ENCODE peak calls at places on chromosomes 6 and 20, in ten cellular contexts. One of them, this sample, is unnamed.

GRCh38 chr6:69843189-69843588 is 23.2 kb upstream of the COL19A1 start:
- DNase-seq in cardiac fibroblast: no peak
- DNase-seq in T-helper 1 cell: no peak
- DNase-seq in ELR: no peak
- DNase-seq in astrocyte of the cerebellum: no peak
- DNase-seq in stimulated activated naive CD4-positive, alpha-beta T cell: no peak
- DNase-seq in effector memory CD8-positive, alpha-beta T cell: no peak
- DNase-seq in NCI-H1092: no peak
- DNase-seq in T-cell: no peak
- DNase-seq in activated effector memory CD4-positive, alpha-beta T cell treated with anti-CD3 and anti-CD28 coated beads, Interleukin-2, amount 50 U/mL, for 16 hours: no peak
- DNase-seq in this sample: no peak

GRCh38 chr6:150439373-150439772 is 70.6 kb downstream of the IYD start:
- DNase-seq in cardiac fibroblast: no peak
- DNase-seq in T-helper 1 cell: no peak
- DNase-seq in ELR: no peak
- DNase-seq in astrocyte of the cerebellum: no peak
- DNase-seq in stimulated activated naive CD4-positive, alpha-beta T cell: no peak
- DNase-seq in effector memory CD8-positive, alpha-beta T cell: no peak
- DNase-seq in NCI-H1092: no peak
- DNase-seq in T-cell: no peak
- DNase-seq in activated effector memory CD4-positive, alpha-beta T cell treated with anti-CD3 and anti-CD28 coated beads, Interleukin-2, amount 50 U/mL, for 16 hours: no peak
- DNase-seq in this sample: no peak

GRCh38 chr6:128515550-128516513 is 4.6 kb downstream of the PTPRK start:
- DNase-seq in cardiac fibroblast: peak; percentile 63
- DNase-seq in T-helper 1 cell: no peak
- DNase-seq in ELR: peak; percentile 54
- DNase-seq in astrocyte of the cerebellum: no peak
- DNase-seq in stimulated activated naive CD4-positive, alpha-beta T cell: no peak
- DNase-seq in effector memory CD8-positive, alpha-beta T cell: no peak
- DNase-seq in NCI-H1092: no peak
- DNase-seq in T-cell: no peak
- DNase-seq in activated effector memory CD4-positive, alpha-beta T cell treated with anti-CD3 and anti-CD28 coated beads, Interleukin-2, amount 50 U/mL, for 16 hours: no peak
- DNase-seq in this sample: no peak

GRCh38 chr6:98547634-98548033 is 286.7 kb upstream of the POU3F2 start:
- DNase-seq in cardiac fibroblast: no peak
- DNase-seq in T-helper 1 cell: no peak
- DNase-seq in ELR: no peak
- DNase-seq in astrocyte of the cerebellum: no peak
- DNase-seq in stimulated activated naive CD4-positive, alpha-beta T cell: no peak
- DNase-seq in effector memory CD8-positive, alpha-beta T cell: no peak
- DNase-seq in NCI-H1092: no peak
- DNase-seq in T-cell: no peak
- DNase-seq in activated effector memory CD4-positive, alpha-beta T cell treated with anti-CD3 and anti-CD28 coated beads, Interleukin-2, amount 50 U/mL, for 16 hours: no peak
- DNase-seq in this sample: no peak

GRCh38 chr6:125953502-125953875 is 3.1 kb upstream of the HINT3 start:
- DNase-seq in cardiac fibroblast: no peak
- DNase-seq in T-helper 1 cell: no peak
- DNase-seq in ELR: no peak
- DNase-seq in astrocyte of the cerebellum: no peak
- DNase-seq in stimulated activated naive CD4-positive, alpha-beta T cell: no peak
- DNase-seq in effector memory CD8-positive, alpha-beta T cell: no peak
- DNase-seq in NCI-H1092: no peak
- DNase-seq in T-cell: no peak
- DNase-seq in activated effector memory CD4-positive, alpha-beta T cell treated with anti-CD3 and anti-CD28 coated beads, Interleukin-2, amount 50 U/mL, for 16 hours: no peak
- DNase-seq in this sample: peak; percentile 72

GRCh38 chr20:16129411-16129810 is 443.8 kb downstream of the KIF16B start:
- DNase-seq in cardiac fibroblast: no peak
- DNase-seq in T-helper 1 cell: no peak
- DNase-seq in ELR: no peak
- DNase-seq in astrocyte of the cerebellum: no peak
- DNase-seq in stimulated activated naive CD4-positive, alpha-beta T cell: no peak
- DNase-seq in effector memory CD8-positive, alpha-beta T cell: no peak
- DNase-seq in NCI-H1092: no peak
- DNase-seq in T-cell: no peak
- DNase-seq in activated effector memory CD4-positive, alpha-beta T cell treated with anti-CD3 and anti-CD28 coated beads, Interleukin-2, amount 50 U/mL, for 16 hours: no peak
- DNase-seq in this sample: no peak

GRCh38 chr6:28789553-28790083 is 134.2 kb downstream of the TRIM27 start:
- DNase-seq in cardiac fibroblast: peak; percentile 66
- DNase-seq in T-helper 1 cell: no peak
- DNase-seq in ELR: peak; percentile 79
- DNase-seq in astrocyte of the cerebellum: no peak
- DNase-seq in stimulated activated naive CD4-positive, alpha-beta T cell: no peak
- DNase-seq in effector memory CD8-positive, alpha-beta T cell: no peak
- DNase-seq in NCI-H1092: no peak
- DNase-seq in T-cell: no peak
- DNase-seq in activated effector memory CD4-positive, alpha-beta T cell treated with anti-CD3 and anti-CD28 coated beads, Interleukin-2, amount 50 U/mL, for 16 hours: peak; percentile 24
- DNase-seq in this sample: no peak

GRCh38 chr6:36820700-36821580 is 18.3 kb downstream of the CPNE5 start:
- DNase-seq in cardiac fibroblast: peak; percentile 48
- DNase-seq in T-helper 1 cell: no peak
- DNase-seq in ELR: peak; percentile 77
- DNase-seq in astrocyte of the cerebellum: no peak
- DNase-seq in stimulated activated naive CD4-positive, alpha-beta T cell: no peak
- DNase-seq in effector memory CD8-positive, alpha-beta T cell: no peak
- DNase-seq in NCI-H1092: no peak
- DNase-seq in T-cell: no peak
- DNase-seq in activated effector memory CD4-positive, alpha-beta T cell treated with anti-CD3 and anti-CD28 coated beads, Interleukin-2, amount 50 U/mL, for 16 hours: no peak
- DNase-seq in this sample: no peak

GRCh38 chr20:53070714-53071392 is 98.7 kb downstream of the TSHZ2 start:
- DNase-seq in cardiac fibroblast: no peak
- DNase-seq in T-helper 1 cell: no peak
- DNase-seq in ELR: no peak
- DNase-seq in astrocyte of the cerebellum: no peak
- DNase-seq in stimulated activated naive CD4-positive, alpha-beta T cell: peak; percentile 9
- DNase-seq in effector memory CD8-positive, alpha-beta T cell: no peak
- DNase-seq in NCI-H1092: no peak
- DNase-seq in T-cell: no peak
- DNase-seq in activated effector memory CD4-positive, alpha-beta T cell treated with anti-CD3 and anti-CD28 coated beads, Interleukin-2, amount 50 U/mL, for 16 hours: no peak
- DNase-seq in this sample: no peak

GRCh38 chr6:105588116-105588710 is 185.3 kb upstream of the PREP start:
- DNase-seq in cardiac fibroblast: no peak
- DNase-seq in T-helper 1 cell: no peak
- DNase-seq in ELR: no peak
- DNase-seq in astrocyte of the cerebellum: no peak
- DNase-seq in stimulated activated naive CD4-positive, alpha-beta T cell: no peak
- DNase-seq in effector memory CD8-positive, alpha-beta T cell: no peak
- DNase-seq in NCI-H1092: no peak
- DNase-seq in T-cell: no peak
- DNase-seq in activated effector memory CD4-positive, alpha-beta T cell treated with anti-CD3 and anti-CD28 coated beads, Interleukin-2, amount 50 U/mL, for 16 hours: no peak
- DNase-seq in this sample: no peak

GRCh38 chr20:24779886-24780285 is 169.2 kb upstream of the CST7 start:
- DNase-seq in cardiac fibroblast: no peak
- DNase-seq in T-helper 1 cell: no peak
- DNase-seq in ELR: no peak
- DNase-seq in astrocyte of the cerebellum: no peak
- DNase-seq in stimulated activated naive CD4-positive, alpha-beta T cell: no peak
- DNase-seq in effector memory CD8-positive, alpha-beta T cell: no peak
- DNase-seq in NCI-H1092: no peak
- DNase-seq in T-cell: no peak
- DNase-seq in activated effector memory CD4-positive, alpha-beta T cell treated with anti-CD3 and anti-CD28 coated beads, Interleukin-2, amount 50 U/mL, for 16 hours: peak; percentile 24
- DNase-seq in this sample: peak; percentile 58

GRCh38 chr6:163634514-163635171 is 220.1 kb downstream of the QKI start:
- DNase-seq in cardiac fibroblast: no peak
- DNase-seq in T-helper 1 cell: no peak
- DNase-seq in ELR: no peak
- DNase-seq in astrocyte of the cerebellum: no peak
- DNase-seq in stimulated activated naive CD4-positive, alpha-beta T cell: no peak
- DNase-seq in effector memory CD8-positive, alpha-beta T cell: no peak
- DNase-seq in NCI-H1092: peak; percentile 52
- DNase-seq in T-cell: no peak
- DNase-seq in activated effector memory CD4-positive, alpha-beta T cell treated with anti-CD3 and anti-CD28 coated beads, Interleukin-2, amount 50 U/mL, for 16 hours: no peak
- DNase-seq in this sample: no peak

GRCh38 chr6:63447134-63447533 is 125.1 kb upstream of the LOC128125822 start:
- DNase-seq in cardiac fibroblast: no peak
- DNase-seq in T-helper 1 cell: no peak
- DNase-seq in ELR: no peak
- DNase-seq in astrocyte of the cerebellum: no peak
- DNase-seq in stimulated activated naive CD4-positive, alpha-beta T cell: no peak
- DNase-seq in effector memory CD8-positive, alpha-beta T cell: no peak
- DNase-seq in NCI-H1092: no peak
- DNase-seq in T-cell: no peak
- DNase-seq in activated effector memory CD4-positive, alpha-beta T cell treated with anti-CD3 and anti-CD28 coated beads, Interleukin-2, amount 50 U/mL, for 16 hours: no peak
- DNase-seq in this sample: no peak

This sample was measured in spleen.